ENCODE peak calls at places on chromosomes 12 and 14, in four cellular contexts. H is GM06990, U is WERI-Rb-1, Y is NB4. F is an unnamed sample.

GRCh38 chr12:103794814-103795213 is 46.2 kb downstream of the NT5DC3 start:
- DNase-seq in H (no peak), U (no peak), Y (no peak), F (no peak)

GRCh38 chr14:77459072-77459723 is 1.3 kb downstream of the AHSA1 start:
- DNase-seq in U (peak), Y (peak), H (peak), F (peak)

GRCh38 chr12:61870658-61871559 is 389.3 kb upstream of the USP15 start:
- DNase-seq in Y (peak), U (no peak), H (no peak), F (no peak)

GRCh38 chr14:57189070-57189469 is 79.6 kb downstream of the EXOC5 start:
- DNase-seq in Y (peak), H (no peak), U (peak), F (no peak)

GRCh38 chr14:92453691-92454090 is 59.9 kb upstream of the RIN3 start:
- DNase-seq in U (no peak), Y (no peak), H (no peak), F (no peak)

GRCh38 chr14:103727313-103728000 is 11.8 kb downstream of the ZFYVE21 start:
- DNase-seq in H (no peak), Y (no peak), U (no peak), F (no peak)

GRCh38 chr14:64213079-64213478 is 81.1 kb downstream of the ESR2 start:
- DNase-seq in Y (no peak), U (no peak), H (no peak), F (no peak)

GRCh38 chr14:75428230-75429104 is 645 bp downstream of the JDP2 start:
- DNase-seq in H (peak), U (peak), Y (peak), F (no peak)

GRCh38 chr12:38279756-38280155 is 36.8 kb upstream of the ALG10B start:
- DNase-seq in Y (peak), U (no peak), H (no peak), F (no peak)

GRCh38 chr12:109264095-109264942 is 44.8 kb downstream of the FOXN4 start:
- DNase-seq in H (peak), U (peak), Y (peak), F (no peak)

GRCh38 chr14:91295276-91295845 is 50.9 kb upstream of the GPR68 start:
- DNase-seq in U (no peak), H (no peak), Y (no peak), F (no peak)

GRCh38 chr12:124694846-124695497 is 127.6 kb upstream of the NCOR2 start:
- DNase-seq in Y (peak), H (no peak), U (no peak), F (peak)

GRCh38 chr14:94571950-94572349 is 9.3 kb upstream of the SERPINA5 start:
- DNase-seq in Y (no peak), U (no peak), H (no peak), F (no peak)

GRCh38 chr14:75418779-75419768 is 8.7 kb upstream of the JDP2 start:
- DNase-seq in H (peak), U (peak), Y (peak), F (no peak)

GRCh38 chr12:49478949-49479664 is 59.7 kb upstream of the KCNH3 start:
- DNase-seq in U (no peak), H (no peak), Y (no peak), F (no peak)

GRCh38 chr14:100748403-100748802 is 21.7 kb downstream of the DLK1 start:
- DNase-seq in U (no peak), H (no peak), Y (no peak), F (no peak)
- H3K4me3 ChIP-seq in U (no peak), H (no peak), Y (no peak), F (no peak)

GRCh38 chr12:46260153-46260912 is 8.5 kb downstream of the SLC38A1 start:
- DNase-seq in U (no peak), H (no peak), Y (no peak), F (no peak)
- H3K4me3 ChIP-seq in U (no peak), H (no peak), Y (no peak), F (no peak)

DNA sequence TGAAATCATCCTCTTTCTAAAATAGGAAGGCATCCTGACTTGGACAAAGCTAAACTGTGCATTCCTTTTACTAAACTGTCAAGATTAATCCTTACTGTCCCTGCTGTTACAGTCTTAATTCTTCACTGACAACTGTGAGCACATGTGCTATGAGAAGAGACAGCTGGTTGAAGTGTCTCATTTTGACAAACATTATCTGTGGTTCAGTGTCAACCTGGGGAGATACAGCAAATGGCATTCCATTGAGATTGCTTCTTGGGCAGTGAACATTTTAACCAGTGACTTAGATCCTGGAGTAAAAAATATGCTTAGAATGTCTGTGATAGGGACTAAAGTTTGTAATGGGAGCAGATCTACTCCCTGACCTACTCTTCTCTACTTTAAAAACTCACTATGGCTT is 552.6 kb upstream of the ATP2B1 start:
- DNase-seq in U (peak), H (no peak), Y (no peak), F (no peak)
- H3K4me3 ChIP-seq in U (no peak), H (no peak), Y (no peak), F (no peak)

DNA sequence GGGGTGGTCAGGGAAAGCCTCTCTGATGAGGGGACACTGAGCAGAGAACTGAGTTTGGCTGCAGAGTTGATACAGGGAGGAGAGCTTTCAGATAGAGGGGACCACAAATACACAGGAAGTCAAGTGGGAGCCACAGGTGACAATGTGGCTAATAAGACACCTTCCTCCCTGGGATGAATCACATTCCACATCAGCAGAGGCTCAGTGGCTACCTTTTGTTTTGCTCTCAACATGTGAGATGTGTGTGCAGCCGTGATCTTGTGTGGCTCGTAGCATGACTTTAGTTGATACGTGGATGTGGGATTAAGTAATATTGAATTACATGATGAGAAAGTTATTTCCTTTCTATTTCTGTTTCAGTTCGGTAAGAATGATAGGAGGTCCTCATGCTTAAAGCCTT is 7.5 kb downstream of the CRADD start:
- DNase-seq in U (no peak), Y (no peak), H (no peak), F (no peak)
- H3K4me3 ChIP-seq in U (no peak), Y (no peak), H (no peak), F (no peak)

DNA sequence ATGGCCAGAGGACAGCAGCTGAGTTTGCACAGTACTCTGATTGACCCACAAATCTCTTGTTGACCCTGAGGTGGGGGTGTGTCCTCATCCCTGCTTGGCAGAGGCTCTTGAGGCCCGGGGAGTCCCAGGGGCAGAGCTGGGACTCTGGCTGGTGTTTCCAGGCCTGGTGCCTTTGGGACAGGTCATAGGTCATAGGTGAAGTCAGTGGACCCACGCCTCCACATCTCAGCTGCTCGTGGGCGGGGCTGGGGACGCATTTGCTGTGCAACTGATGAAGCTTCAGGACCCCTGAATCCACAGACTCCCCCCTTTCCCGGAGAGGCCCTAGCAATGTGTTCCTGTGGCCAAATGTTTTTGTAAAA is 404 bp upstream of the CACNA2D4 start:
- DNase-seq in H (no peak), U (no peak), Y (no peak), F (no peak)
- H3K4me3 ChIP-seq in H (no peak), U (peak), Y (peak), F (no peak)

GRCh38 chr14:71001742-71002141 is 94.5 kb downstream of the PCNX1 start:
- DNase-seq in Y (no peak), H (no peak), U (no peak), F (no peak)

GRCh38 chr14:71006200-71006563 is 98.9 kb downstream of the PCNX1 start:
- DNase-seq in Y (no peak), U (no peak), H (no peak), F (no peak)

GRCh38 chr14:71005076-71005475 is 97.8 kb downstream of the PCNX1 start:
- DNase-seq in H (no peak), U (no peak), Y (no peak), F (no peak)

GRCh38 chr14:71003156-71003555 is 95.9 kb downstream of the PCNX1 start:
- DNase-seq in H (no peak), Y (no peak), U (no peak), F (no peak)

GRCh38 chr14:71004481-71004880 is 97.2 kb downstream of the PCNX1 start:
- DNase-seq in Y (peak), H (no peak), U (no peak), F (no peak)
- H3K4me3 ChIP-seq in Y (no peak), H (no peak), U (no peak), F (no peak)

F was measured in kidney epithelial cell.